ENCODE peak calls at places on chromosomes 13 and 19, in ten cellular contexts. W is prostate gland, K is HepG2, H is HCT116, D is transverse colon, C is endothelial cell of umbilical vein, R is breast epithelium, Q is SK-N-SH, A is HL-60, V is upper lobe of left lung. S is an unnamed sample.

GRCh38 chr13:74066937-74067336 is 67.3 kb downstream of the KLF12 start:
- DNase-seq in A (no peak), Q (no peak), R (no peak), V (no peak), C (peak), W (no peak), K (no peak), D (no peak), H (no peak), S (no peak)

GRCh38 chr19:5867201-5868136 is 2.9 kb downstream of the FUT5 start:
- DNase-seq in A (no peak), C (no peak), Q (no peak), K (no peak), H (no peak), D (no peak), W (no peak), R (no peak), V (no peak), S (no peak)

GRCh38 chr19:58045411-58046050 is 11.7 kb downstream of the ZSCAN1 start:
- DNase-seq in H (no peak), Q (no peak), C (no peak), D (no peak), W (no peak), V (no peak), A (no peak), K (no peak), R (no peak), S (no peak)

GRCh38 chr13:64850017-64850416 is 2380.1 kb downstream of the PCDH9 start:
- DNase-seq in Q (no peak), K (no peak), R (no peak), H (no peak), W (no peak), C (no peak), D (no peak), A (no peak), V (no peak), S (no peak)

GRCh38 chr19:55145241-55145640 is 3.8 kb downstream of the TNNT1 start:
- DNase-seq in R (no peak), Q (no peak), A (peak), K (no peak), D (no peak), V (no peak), H (no peak), W (no peak), C (no peak), S (no peak)

GRCh38 chr19:58572818-58573657 is at the start of gene MZF1:
- DNase-seq in W (peak), K (peak), R (peak), C (peak), A (peak), Q (peak), H (peak), D (peak), V (peak), S (peak)

GRCh38 chr19:10533656-10534386 is 9.9 kb upstream of the ATG4D start:
- DNase-seq in W (no peak), A (no peak), R (no peak), C (peak), V (no peak), Q (no peak), H (no peak), K (no peak), D (no peak), S (no peak)

GRCh38 chr13:104382941-104383340 is 1316.7 kb upstream of the SLC10A2 start:
- DNase-seq in H (no peak), A (no peak), K (no peak), V (no peak), Q (no peak), R (no peak), D (no peak), C (no peak), W (no peak), S (no peak)

GRCh38 chr19:16073988-16074387 is 2.3 kb upstream of the TPM4 start:
- DNase-seq in D (no peak), W (peak), V (no peak), A (no peak), K (no peak), Q (no peak), R (peak), H (no peak), C (peak), S (no peak)

GRCh38 chr19:33868821-33869412 is 72.2 kb downstream of the KCTD15 start:
- DNase-seq in R (peak), H (no peak), K (no peak), V (no peak), Q (peak), A (no peak), C (peak), W (peak), D (peak), S (no peak)

GRCh38 chr19:8097198-8097597 is 44.6 kb downstream of the CCL25 start:
- DNase-seq in A (no peak), R (no peak), V (no peak), C (no peak), H (no peak), K (no peak), D (no peak), Q (no peak), W (no peak), S (no peak)

GRCh38 chr13:113272791-113273190 is 24.2 kb upstream of the LAMP1 start:
- DNase-seq in D (no peak), H (no peak), V (peak), R (no peak), C (no peak), Q (no peak), A (no peak), W (no peak), K (no peak), S (no peak)

GRCh38 chr13:32838985-32839384 is 177.2 kb upstream of the KL start:
- DNase-seq in H (no peak), V (no peak), D (no peak), R (peak), C (no peak), W (peak), A (no peak), K (peak), Q (no peak), S (no peak)

GRCh38 chr19:30360378-30361106 is 11.6 kb upstream of the ZNF536 start:
- DNase-seq in D (no peak), C (no peak), A (no peak), R (no peak), Q (peak), H (no peak), K (no peak), W (no peak), V (peak), S (no peak)

GRCh38 chr13:22091971-22092300 is 421.1 kb downstream of the FGF9 start:
- DNase-seq in V (no peak), A (no peak), K (no peak), D (no peak), R (no peak), H (no peak), Q (no peak), C (no peak), W (no peak), S (no peak)

GRCh38 chr13:40624338-40624737 is 42.1 kb downstream of the FOXO1 start:
- DNase-seq in C (no peak), R (no peak), Q (peak), W (no peak), V (no peak), H (no peak), K (no peak), A (no peak), D (no peak), S (no peak)

GRCh38 chr13:80082396-80083096 is 258.4 kb downstream of the SPRY2 start:
- DNase-seq in D (no peak), R (no peak), C (peak), H (no peak), Q (no peak), W (no peak), K (no peak), V (no peak), A (no peak), S (no peak)

GRCh38 chr13:31201341-31202024 is 1.7 kb downstream of the B3GLCT start:
- DNase-seq in W (peak), H (no peak), K (no peak), R (no peak), V (no peak), Q (peak), D (no peak), A (no peak), C (no peak), S (no peak)

GRCh38 chr19:15299568-15300409 is 32.5 kb downstream of the BRD4 start:
- DNase-seq in V (no peak), D (no peak), Q (no peak), A (no peak), W (no peak), C (no peak), K (no peak), H (no peak), R (no peak), S (no peak)

GRCh38 chr19:34269081-34269480 is 14.7 kb downstream of the GARRE1 start:
- DNase-seq in K (no peak), W (no peak), C (peak), R (no peak), Q (no peak), V (no peak), A (no peak), H (no peak), D (no peak), S (no peak)

GRCh38 chr13:72963762-72964161 is 95.0 kb upstream of the KLF5 start:
- DNase-seq in H (no peak), R (no peak), A (no peak), K (no peak), W (no peak), Q (no peak), C (no peak), V (no peak), D (no peak), S (no peak)

GRCh38 chr19:2716275-2716650 is 4.9 kb downstream of the DIRAS1 start:
- DNase-seq in Q (peak), K (no peak), A (no peak), R (no peak), W (no peak), C (no peak), D (no peak), V (no peak), H (no peak), S (no peak)

GRCh38 chr19:44303976-44304568 is 753 bp downstream of the ZNF235 start:
- DNase-seq in V (no peak), Q (peak), W (peak), A (no peak), D (peak), H (no peak), K (no peak), R (no peak), C (no peak), S (no peak)

GRCh38 chr19:10416380-10417257 is 3.7 kb upstream of the PDE4A start:
- DNase-seq in H (peak), W (peak), V (peak), R (peak), D (peak), C (peak), Q (peak), A (peak), K (peak), S (peak)

GRCh38 chr13:99278843-99279242 is 20.7 kb upstream of the GPR18 start:
- DNase-seq in H (no peak), R (no peak), K (no peak), A (no peak), D (no peak), W (no peak), C (no peak), Q (no peak), V (no peak), S (no peak)

GRCh38 chr13:99282264-99283231 is 24.4 kb upstream of the GPR18 start:
- DNase-seq in W (no peak), Q (no peak), A (no peak), H (no peak), K (no peak), V (no peak), R (no peak), C (no peak), D (no peak), S (no peak)

GRCh38 chr13:99280166-99280565 is 22.0 kb upstream of the GPR18 start:
- DNase-seq in R (no peak), A (peak), V (no peak), C (no peak), W (no peak), Q (no peak), D (peak), K (no peak), H (no peak), S (no peak)

GRCh38 chr13:99278199-99278598 is 20.0 kb upstream of the GPR18 start:
- DNase-seq in V (no peak), K (no peak), R (no peak), A (peak), W (no peak), C (no peak), Q (no peak), D (no peak), H (no peak), S (no peak)

GRCh38 chr13:99281811-99282263 is 23.7 kb upstream of the GPR18 start:
- DNase-seq in H (no peak), V (peak), A (peak), K (no peak), C (no peak), W (no peak), R (no peak), D (peak), Q (no peak), S (no peak)
- TF ChIP-seq POLR2AphosphoS5 in H (no peak), V (peak), A (peak), K (no peak), C (no peak), W (no peak), R (no peak), D (no peak), Q (no peak), S (no peak)

DNA sequence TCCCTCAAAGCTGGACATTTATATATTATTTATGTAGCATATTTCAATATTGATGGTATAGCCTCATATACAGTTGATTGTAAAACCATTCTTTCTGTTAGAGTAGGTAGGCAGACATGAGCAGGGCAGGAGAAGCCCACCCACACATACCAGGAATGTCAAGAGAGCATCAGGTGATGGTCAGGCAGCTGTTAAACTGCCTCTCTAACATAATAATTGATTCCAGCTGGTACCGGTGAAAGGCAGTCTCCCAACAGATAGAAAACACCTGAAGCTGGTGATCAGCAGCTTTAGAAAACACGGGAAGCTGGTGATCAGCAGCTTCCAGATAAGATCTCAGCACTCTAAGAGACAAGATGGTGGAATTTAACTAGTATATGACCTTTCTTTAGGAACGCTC is 132.9 kb downstream of the SLITRK6 start:
- DNase-seq in A (no peak), K (no peak), V (no peak), R (no peak), H (no peak), Q (no peak), D (no peak), C (no peak), W (no peak), S (no peak)
- TF ChIP-seq POLR2AphosphoS5 in A (no peak), K (no peak), V (no peak), R (no peak), H (no peak), Q (no peak), D (no peak), C (no peak), W (no peak), S (no peak)

DNA sequence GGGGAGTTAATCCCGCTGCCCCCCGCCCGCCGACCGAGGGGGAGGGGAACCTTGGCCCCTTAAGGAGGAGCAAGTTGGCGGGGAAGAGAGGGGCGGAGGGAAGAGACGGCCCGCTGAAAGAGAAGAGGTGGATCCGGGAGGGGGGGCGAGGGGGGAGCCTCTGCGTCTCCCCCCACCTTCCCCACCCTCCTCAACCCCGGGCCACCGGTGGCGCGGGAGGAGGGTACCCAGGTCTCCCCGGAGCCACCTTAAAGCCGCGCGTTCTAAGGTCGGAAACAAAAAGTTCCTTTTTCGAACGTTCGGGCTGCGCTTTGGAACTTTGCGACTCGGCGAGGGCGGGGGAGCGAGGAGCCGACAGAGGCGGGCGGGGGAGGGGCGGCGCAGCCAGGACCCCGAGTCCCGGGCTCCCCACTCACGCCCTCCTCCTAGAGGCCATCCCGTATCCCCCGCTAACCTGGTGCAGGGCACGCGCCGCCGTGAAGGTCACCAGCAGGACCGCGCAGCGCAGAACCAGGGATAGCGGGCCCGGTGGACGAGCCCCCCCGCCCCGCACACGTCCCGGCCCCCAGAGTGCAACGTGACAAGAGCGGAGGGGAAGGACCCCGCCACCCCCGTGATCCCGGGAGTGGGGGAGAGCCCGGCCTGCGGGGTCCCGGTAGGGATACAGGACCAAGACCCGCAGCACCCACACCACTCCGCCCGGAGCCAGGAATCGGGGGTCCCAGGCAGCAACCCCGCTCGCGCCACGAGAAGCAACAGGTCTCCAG is 662 bp downstream of the ERF start:
- DNase-seq in Q (peak), W (peak), D (peak), V (peak), H (no peak), C (peak), R (peak), A (peak), K (peak), S (peak)
- TF ChIP-seq POLR2AphosphoS5 in Q (peak), W (peak), D (peak), V (peak), H (peak), C (peak), R (no peak), A (peak), K (no peak), S (no peak)

DNA sequence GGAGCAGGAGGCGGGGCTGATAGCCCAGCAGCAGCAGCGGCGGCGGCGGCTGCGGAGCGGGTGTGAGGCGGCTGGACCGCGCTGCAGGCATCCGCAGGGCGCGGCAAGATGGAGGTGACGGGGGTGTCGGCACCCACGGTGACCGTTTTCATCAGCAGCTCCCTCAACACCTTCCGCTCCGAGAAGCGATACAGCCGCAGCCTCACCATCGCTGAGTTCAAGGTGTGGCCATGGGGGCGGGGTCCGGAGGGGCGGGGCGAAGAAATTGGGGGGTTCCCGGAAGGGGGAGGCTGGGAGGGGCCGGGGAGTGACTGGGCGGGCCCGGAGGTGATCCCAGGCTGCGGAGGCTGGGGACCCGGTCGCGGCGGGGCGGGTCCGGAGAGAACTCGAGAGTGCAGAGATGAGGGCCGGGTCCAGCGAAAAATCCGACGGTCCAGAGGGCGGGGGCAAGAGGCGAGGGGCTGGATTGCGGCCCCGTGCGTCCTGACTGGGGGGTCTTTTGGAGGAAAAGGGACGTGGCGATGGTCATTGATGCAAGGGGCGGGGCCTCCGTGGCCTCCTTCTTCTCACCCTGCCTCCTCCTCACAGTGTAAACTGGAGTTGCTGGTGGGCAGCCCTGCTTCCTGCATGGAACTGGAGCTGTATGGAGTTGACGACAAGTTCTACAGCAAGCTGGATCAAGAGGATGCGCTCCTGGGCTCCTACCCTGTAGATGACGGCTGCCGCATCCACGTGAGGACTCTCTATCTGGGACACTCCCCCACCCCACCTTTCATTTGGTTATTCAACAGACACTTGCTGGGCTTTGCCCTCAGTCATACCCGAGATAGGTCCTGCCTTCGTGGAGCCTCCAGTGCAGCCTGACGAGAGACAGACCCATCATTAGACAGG is at the start of gene TBCB:
- DNase-seq in Q (peak), D (peak), R (no peak), V (peak), H (no peak), C (peak), K (peak), W (peak), A (peak), S (peak)
- TF ChIP-seq POLR2AphosphoS5 in Q (peak), D (no peak), R (peak), V (peak), H (no peak), C (no peak), K (no peak), W (no peak), A (peak), S (peak)

DNA sequence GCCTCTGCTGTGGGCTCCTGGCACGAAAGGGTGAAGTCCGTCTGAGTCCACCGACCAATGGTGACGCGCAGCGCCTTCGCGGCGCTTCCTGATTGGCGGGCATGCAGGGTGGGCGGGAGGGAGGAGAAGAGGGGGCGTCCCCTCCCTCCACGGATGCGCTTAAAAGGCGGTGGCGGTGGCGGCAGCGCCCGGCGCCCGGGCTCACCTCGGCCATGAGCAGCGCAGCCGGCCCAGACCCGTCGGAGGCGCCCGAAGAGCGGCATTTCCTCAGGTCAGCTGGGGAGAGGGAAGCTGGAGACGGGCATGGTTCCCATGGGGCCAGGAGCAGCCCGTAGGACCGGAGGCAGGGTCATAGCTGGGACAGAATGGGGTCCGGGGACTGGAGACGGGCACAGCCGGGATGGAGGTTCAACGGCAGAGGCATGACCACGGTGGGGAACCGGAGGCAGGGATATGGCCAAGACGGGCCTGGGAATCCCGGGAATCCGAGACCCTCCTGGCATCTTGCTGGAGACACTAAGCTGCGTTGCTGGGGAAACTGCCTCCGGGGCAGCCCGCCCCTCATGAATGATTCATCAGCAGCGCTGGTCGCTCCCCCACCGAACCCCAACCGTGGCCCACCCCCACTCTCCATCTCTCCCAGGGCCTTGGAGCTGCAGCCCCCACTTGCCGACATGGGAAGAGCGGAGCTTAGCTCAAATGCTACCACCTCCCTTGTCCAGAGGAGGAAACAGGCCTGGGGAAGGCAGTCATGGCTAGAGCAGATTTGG is at the start of gene YJEFN3:
- DNase-seq in D (no peak), R (no peak), Q (peak), K (no peak), A (no peak), V (no peak), W (no peak), H (no peak), C (no peak), S (no peak)
- TF ChIP-seq POLR2AphosphoS5 in D (no peak), R (no peak), Q (peak), K (no peak), A (no peak), V (no peak), W (no peak), H (peak), C (peak), S (no peak)

S was measured in GM12891.